ENCODE peak calls at places on chromosomes 6 and 20, in nine cellular contexts. One of them, this sample, is unnamed. For H3K36me3, the result is how much of the 10 kb centered on the place peaks cover.

GRCh38 chr6:10000461-10000992 is 414.3 kb downstream of the TFAP2A start:
- DNase-seq in mammary epithelial cell: peak
- DNase-seq in IMR-90: peak
- DNase-seq in endodermal cell: no peak
- DNase-seq in GM23338: no peak
- DNase-seq in HCT116: no peak
- DNase-seq in psoas muscle: no peak
- DNase-seq in K562: no peak
- DNase-seq in heart right ventricle: no peak
- DNase-seq in this sample: no peak

GRCh38 chr6:151847064-151847463 is 39.6 kb downstream of the ESR1 start:
- DNase-seq in mammary epithelial cell: peak
- DNase-seq in IMR-90: peak
- DNase-seq in endodermal cell: peak
- DNase-seq in GM23338: peak
- DNase-seq in HCT116: no peak
- DNase-seq in psoas muscle: no peak
- DNase-seq in K562: no peak
- DNase-seq in heart right ventricle: peak
- DNase-seq in this sample: no peak

GRCh38 chr6:16319813-16320532 is 81.6 kb downstream of the GMPR start:
- DNase-seq in mammary epithelial cell: peak
- DNase-seq in IMR-90: peak
- DNase-seq in endodermal cell: peak
- DNase-seq in GM23338: no peak
- DNase-seq in HCT116: peak
- DNase-seq in psoas muscle: peak
- DNase-seq in K562: peak
- DNase-seq in heart right ventricle: peak
- DNase-seq in this sample: peak

GRCh38 chr20:6473197-6473596 is 294.3 kb upstream of the BMP2 start:
- DNase-seq in mammary epithelial cell: peak
- DNase-seq in IMR-90: peak
- DNase-seq in endodermal cell: no peak
- DNase-seq in GM23338: no peak
- DNase-seq in HCT116: no peak
- DNase-seq in psoas muscle: no peak
- DNase-seq in K562: no peak
- DNase-seq in heart right ventricle: no peak
- DNase-seq in this sample: no peak

GRCh38 chr20:21096321-21097043 is 9.7 kb downstream of the LINC00237 start:
- DNase-seq in mammary epithelial cell: no peak
- DNase-seq in IMR-90: peak
- DNase-seq in endodermal cell: peak
- DNase-seq in GM23338: peak
- DNase-seq in HCT116: peak
- DNase-seq in psoas muscle: no peak
- DNase-seq in K562: peak
- DNase-seq in heart right ventricle: no peak
- DNase-seq in this sample: no peak

GRCh38 chr6:75204222-75204958 is 1.5 kb downstream of the COL12A1 start:
- DNase-seq in mammary epithelial cell: peak
- DNase-seq in IMR-90: peak
- DNase-seq in endodermal cell: peak
- DNase-seq in GM23338: peak
- DNase-seq in HCT116: peak
- DNase-seq in psoas muscle: peak
- DNase-seq in K562: peak
- DNase-seq in heart right ventricle: peak
- DNase-seq in this sample: peak

GRCh38 chr20:62439218-62439617 is 11.9 kb upstream of the RBBP8NL start:
- DNase-seq in mammary epithelial cell: no peak
- DNase-seq in IMR-90: no peak
- DNase-seq in endodermal cell: no peak
- DNase-seq in GM23338: no peak
- DNase-seq in HCT116: no peak
- DNase-seq in psoas muscle: no peak
- DNase-seq in K562: no peak
- DNase-seq in heart right ventricle: no peak
- DNase-seq in this sample: no peak

GRCh38 chr6:111653961-111654360 is 48.3 kb upstream of the TRAF3IP2 start:
- DNase-seq in mammary epithelial cell: no peak
- DNase-seq in IMR-90: no peak
- DNase-seq in endodermal cell: no peak
- DNase-seq in GM23338: no peak
- DNase-seq in HCT116: no peak
- DNase-seq in psoas muscle: no peak
- DNase-seq in K562: no peak
- DNase-seq in heart right ventricle: no peak
- DNase-seq in this sample: no peak

GRCh38 chr20:19492116-19492515 is 265.9 kb upstream of the RIN2 start:
- DNase-seq in mammary epithelial cell: no peak
- DNase-seq in IMR-90: no peak
- DNase-seq in endodermal cell: no peak
- DNase-seq in GM23338: no peak
- DNase-seq in HCT116: no peak
- DNase-seq in psoas muscle: no peak
- DNase-seq in K562: no peak
- DNase-seq in heart right ventricle: no peak
- DNase-seq in this sample: no peak

GRCh38 chr20:37406010-37406998 is 60.4 kb downstream of the SRC start:
- DNase-seq in mammary epithelial cell: peak
- DNase-seq in IMR-90: peak
- DNase-seq in endodermal cell: peak
- DNase-seq in GM23338: peak
- DNase-seq in HCT116: no peak
- DNase-seq in psoas muscle: no peak
- DNase-seq in K562: peak
- DNase-seq in heart right ventricle: no peak
- DNase-seq in this sample: peak

GRCh38 chr20:38581830-38582358 is 897 bp downstream of the ADIG start:
- DNase-seq in mammary epithelial cell: no peak
- DNase-seq in IMR-90: no peak
- DNase-seq in endodermal cell: no peak
- DNase-seq in GM23338: no peak
- DNase-seq in HCT116: no peak
- DNase-seq in psoas muscle: no peak
- DNase-seq in K562: no peak
- DNase-seq in heart right ventricle: no peak
- DNase-seq in this sample: no peak

GRCh38 chr6:165605182-165605875 is 57.7 kb downstream of the PDE10A start:
- DNase-seq in mammary epithelial cell: no peak
- DNase-seq in IMR-90: no peak
- DNase-seq in endodermal cell: no peak
- DNase-seq in GM23338: no peak
- DNase-seq in HCT116: no peak
- DNase-seq in psoas muscle: no peak
- DNase-seq in K562: no peak
- DNase-seq in heart right ventricle: no peak
- DNase-seq in this sample: no peak
- TF ChIP-seq CTCF in mammary epithelial cell: no peak
- TF ChIP-seq CTCF in IMR-90: no peak
- TF ChIP-seq CTCF in endodermal cell: no peak
- TF ChIP-seq CTCF in GM23338: no peak
- TF ChIP-seq CTCF in HCT116: no peak
- TF ChIP-seq CTCF in psoas muscle: no peak
- TF ChIP-seq CTCF in K562: no peak
- TF ChIP-seq CTCF in heart right ventricle: no peak
- TF ChIP-seq CTCF in this sample: no peak

GRCh38 chr6:54014440-54014839 is 96.8 kb upstream of the MLIP start:
- DNase-seq in mammary epithelial cell: no peak
- DNase-seq in IMR-90: no peak
- DNase-seq in endodermal cell: peak
- DNase-seq in GM23338: no peak
- DNase-seq in HCT116: no peak
- DNase-seq in psoas muscle: no peak
- DNase-seq in K562: no peak
- DNase-seq in heart right ventricle: no peak
- DNase-seq in this sample: no peak
- H3K4me3 ChIP-seq in mammary epithelial cell: no peak
- H3K4me3 ChIP-seq in IMR-90: no peak
- H3K4me3 ChIP-seq in endodermal cell: no peak
- H3K4me3 ChIP-seq in GM23338: no peak
- H3K4me3 ChIP-seq in HCT116: no peak
- H3K4me3 ChIP-seq in psoas muscle: peak
- H3K4me3 ChIP-seq in K562: no peak
- H3K4me3 ChIP-seq in heart right ventricle: no peak
- H3K4me3 ChIP-seq in this sample: no peak

DNA sequence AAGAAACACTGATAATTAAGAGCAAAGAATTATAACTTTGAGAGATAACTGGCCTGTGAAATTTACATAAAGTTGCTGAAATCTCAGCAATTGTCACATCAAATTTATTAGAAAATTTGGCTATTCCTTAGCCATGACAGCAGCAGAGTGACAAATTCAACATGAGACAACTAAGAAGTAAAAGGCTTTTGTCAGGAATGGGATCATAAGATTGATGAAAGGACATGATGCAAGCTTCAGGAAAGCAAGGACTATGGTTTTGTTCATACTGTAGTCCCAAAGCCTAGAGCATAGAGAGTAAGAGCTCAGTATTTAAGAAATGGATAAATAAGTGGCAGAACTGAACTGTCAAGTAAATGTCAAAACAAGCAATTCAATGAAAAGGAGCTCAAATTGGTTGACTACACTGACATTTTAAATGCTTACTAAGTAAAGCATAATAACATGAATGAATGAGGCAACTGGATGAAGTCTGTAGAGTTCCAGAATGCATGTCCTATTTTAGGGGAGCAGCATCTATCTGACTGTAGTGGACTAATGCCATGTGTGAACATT is 12.6 kb downstream of the PGM3 start:
- DNase-seq in mammary epithelial cell: no peak
- DNase-seq in IMR-90: no peak
- DNase-seq in endodermal cell: no peak
- DNase-seq in GM23338: no peak
- DNase-seq in HCT116: no peak
- DNase-seq in psoas muscle: no peak
- DNase-seq in K562: no peak
- DNase-seq in heart right ventricle: no peak
- DNase-seq in this sample: no peak
- H3K36me3 ChIP-seq in mammary epithelial cell: under half
- H3K36me3 ChIP-seq in IMR-90: under half
- H3K36me3 ChIP-seq in endodermal cell: half or more
- H3K36me3 ChIP-seq in GM23338: under half
- H3K36me3 ChIP-seq in HCT116: under half
- H3K36me3 ChIP-seq in psoas muscle: under half
- H3K36me3 ChIP-seq in K562: half or more
- H3K36me3 ChIP-seq in heart right ventricle: under half
- H3K36me3 ChIP-seq in this sample: under half

GRCh38 chr20:48921168-48921882 is at the start of gene ARFGEF2:
- DNase-seq in mammary epithelial cell: peak
- DNase-seq in IMR-90: peak
- DNase-seq in endodermal cell: peak
- DNase-seq in GM23338: peak
- DNase-seq in HCT116: peak
- DNase-seq in psoas muscle: peak
- DNase-seq in K562: peak
- DNase-seq in heart right ventricle: peak
- DNase-seq in this sample: peak
- TF ChIP-seq CTCF in mammary epithelial cell: no peak
- TF ChIP-seq CTCF in IMR-90: peak
- TF ChIP-seq CTCF in endodermal cell: no peak
- TF ChIP-seq CTCF in GM23338: no peak
- TF ChIP-seq CTCF in HCT116: no peak
- TF ChIP-seq CTCF in psoas muscle: no peak
- TF ChIP-seq CTCF in K562: peak
- TF ChIP-seq CTCF in heart right ventricle: no peak
- TF ChIP-seq CTCF in this sample: no peak

DNA sequence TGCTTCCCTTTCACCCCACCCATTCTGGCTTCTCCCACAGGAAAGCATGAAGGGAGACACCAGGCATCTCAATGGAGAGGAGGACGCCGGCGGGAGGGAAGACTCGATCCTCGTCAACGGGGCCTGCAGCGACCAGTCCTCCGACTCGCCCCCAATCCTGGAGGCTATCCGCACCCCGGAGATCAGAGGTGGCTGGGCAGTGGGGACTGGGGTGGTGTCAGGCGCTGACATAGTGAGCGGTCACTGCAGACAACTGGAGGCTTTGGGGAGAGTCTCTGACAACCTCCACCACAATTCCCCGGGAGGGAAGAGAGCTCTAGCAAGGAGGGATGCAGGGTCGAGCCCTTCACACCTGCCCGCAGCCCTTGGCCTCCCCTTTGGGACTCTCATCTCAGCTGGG is 18.1 kb downstream of the DNMT3B start:
- DNase-seq in mammary epithelial cell: no peak
- DNase-seq in IMR-90: no peak
- DNase-seq in endodermal cell: no peak
- DNase-seq in GM23338: no peak
- DNase-seq in HCT116: no peak
- DNase-seq in psoas muscle: no peak
- DNase-seq in K562: no peak
- DNase-seq in heart right ventricle: no peak
- DNase-seq in this sample: no peak
- H3K4me3 ChIP-seq in mammary epithelial cell: no peak
- H3K4me3 ChIP-seq in IMR-90: no peak
- H3K4me3 ChIP-seq in endodermal cell: no peak
- H3K4me3 ChIP-seq in GM23338: peak
- H3K4me3 ChIP-seq in HCT116: no peak
- H3K4me3 ChIP-seq in psoas muscle: no peak
- H3K4me3 ChIP-seq in K562: no peak
- H3K4me3 ChIP-seq in heart right ventricle: no peak
- H3K4me3 ChIP-seq in this sample: no peak

GRCh38 chr6:33694401-33694931 is 17.0 kb downstream of the UQCC2 start:
- DNase-seq in mammary epithelial cell: peak
- DNase-seq in IMR-90: peak
- DNase-seq in endodermal cell: no peak
- DNase-seq in GM23338: no peak
- DNase-seq in HCT116: no peak
- DNase-seq in psoas muscle: peak
- DNase-seq in K562: no peak
- DNase-seq in heart right ventricle: no peak
- DNase-seq in this sample: peak
- H3K36me3 ChIP-seq in mammary epithelial cell: under half
- H3K36me3 ChIP-seq in IMR-90: under half
- H3K36me3 ChIP-seq in endodermal cell: half or more
- H3K36me3 ChIP-seq in GM23338: under half
- H3K36me3 ChIP-seq in HCT116: half or more
- H3K36me3 ChIP-seq in psoas muscle: under half
- H3K36me3 ChIP-seq in K562: half or more
- H3K36me3 ChIP-seq in heart right ventricle: under half
- H3K36me3 ChIP-seq in this sample: under half

This sample was measured in ovary.